ENCODE peak calls at places on chromosomes 13 and 19, in nine cellular contexts. T, N, W, C, I, U, F, Z and J are unnamed samples.

GRCh38 chr19:47003611-47003935 is 16.1 kb upstream of the NPAS1 start:
- DNase-seq in T (no peak), N (no peak), W (no peak), C (no peak), I (no peak), U (no peak), F (no peak), Z (no peak), J (no peak)

GRCh38 chr13:47287291-47287751 is 390.5 kb upstream of the HTR2A start:
- DNase-seq in T (no peak), N (no peak), W (no peak), C (no peak), I (no peak), U (no peak), F (peak; percentile 36), Z (no peak), J (no peak)

GRCh38 chr13:53200498-53201453 is 172.2 kb downstream of the OLFM4 start:
- DNase-seq in T (peak; percentile 65), N (no peak), W (peak; percentile 72), C (peak; percentile 89), I (no peak), U (peak; percentile 90), F (no peak), Z (no peak), J (no peak)

GRCh38 chr13:44906758-44907157 is 82.5 kb downstream of the NUFIP1 start:
- DNase-seq in T (peak; percentile 74), N (peak; percentile 62), W (peak; percentile 31), C (no peak), I (no peak), U (no peak), F (peak; percentile 91), Z (no peak), J (peak; percentile 72)

GRCh38 chr13:42239644-42240043 is 32.3 kb upstream of the AKAP11 start:
- DNase-seq in T (no peak), N (no peak), W (no peak), C (no peak), I (no peak), U (no peak), F (no peak), Z (no peak), J (no peak)

GRCh38 chr19:7772752-7773291 is 9.8 kb downstream of the CLEC4M start:
- DNase-seq in T (no peak), N (no peak), W (no peak), C (no peak), I (no peak), U (no peak), F (no peak), Z (no peak), J (no peak)

GRCh38 chr13:31891472-31891871 is 140.1 kb upstream of the FRY start:
- DNase-seq in T (no peak), N (no peak), W (no peak), C (no peak), I (no peak), U (no peak), F (peak; percentile 25), Z (no peak), J (no peak)

GRCh38 chr13:51856998-51857397 is 4.8 kb upstream of the CCDC70 start:
- DNase-seq in T (no peak), N (no peak), W (no peak), C (no peak), I (no peak), U (no peak), F (no peak), Z (no peak), J (no peak)

GRCh38 chr19:1068111-1069001 is 1.4 kb downstream of the ARHGAP45 start:
- DNase-seq in T (no peak), N (no peak), W (no peak), C (no peak), I (no peak), U (no peak), F (no peak), Z (no peak), J (no peak)

GRCh38 chr13:49996166-49996915 is 501 bp upstream of the TRIM13 start:
- DNase-seq in T (peak; percentile 97), N (peak; percentile 93), W (peak; percentile 92), C (peak; percentile 91), I (no peak), U (peak; percentile 92), F (peak; percentile 88), Z (peak; percentile 54), J (peak; percentile 91)

GRCh38 chr13:24341439-24341838 is 32.1 kb downstream of the C1QTNF9 start:
- DNase-seq in T (no peak), N (no peak), W (no peak), C (no peak), I (no peak), U (no peak), F (peak; percentile 21), Z (no peak), J (no peak)

GRCh38 chr19:2822846-2823245 is 3.2 kb downstream of the ZNF554 start:
- DNase-seq in T (no peak), N (no peak), W (no peak), C (no peak), I (no peak), U (no peak), F (no peak), Z (no peak), J (no peak)

GRCh38 chr19:36152061-36152885 is at the start of gene COX7A1:
- DNase-seq in T (peak; percentile 92), N (peak; percentile 74), W (peak; percentile 43), C (no peak), I (no peak), U (no peak), F (peak; percentile 61), Z (no peak), J (no peak)

DNA sequence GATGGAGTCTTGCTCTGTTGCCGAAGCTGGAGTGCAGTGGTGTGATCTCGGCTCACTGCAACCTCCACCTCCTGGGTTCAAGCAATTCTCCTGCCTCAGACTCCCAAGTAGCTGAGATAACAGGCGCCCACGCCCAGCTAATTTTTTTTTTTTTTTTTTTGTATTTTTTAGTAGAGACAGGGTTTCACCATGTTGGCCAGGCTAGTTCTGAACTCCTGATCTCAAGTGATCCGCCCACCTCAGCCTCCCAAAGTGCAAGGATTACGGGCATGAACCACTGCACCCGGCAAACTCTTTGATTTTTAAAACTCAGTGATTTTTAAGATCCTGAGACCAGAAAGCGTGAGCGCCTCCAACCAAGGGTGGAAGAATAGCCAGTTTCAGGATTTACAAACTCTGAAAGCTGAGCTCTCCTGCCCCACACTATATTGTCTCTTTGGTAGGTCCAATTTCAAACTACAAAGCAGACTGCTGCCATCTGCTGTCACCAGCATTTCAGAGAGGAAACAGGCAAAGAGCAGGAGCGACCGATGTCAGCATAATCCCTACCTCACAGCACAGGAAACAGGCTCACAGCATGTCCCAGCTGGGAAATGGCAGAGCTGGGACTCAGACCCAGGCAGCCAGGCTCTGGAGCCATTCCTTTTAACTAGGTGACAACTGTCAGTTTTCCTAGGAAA is 9.2 kb downstream of the NOSIP start:
- DNase-seq in T (no peak), N (no peak), W (no peak), C (peak; percentile 67), I (no peak), U (no peak), F (no peak), Z (no peak), J (no peak)
- TF ChIP-seq CTCF in T (no peak), N (no peak), W (no peak), C (peak; percentile 19), I (no peak), U (no peak), F (no peak), Z (no peak), J (no peak)

GRCh38 chr13:20526664-20527063 is 1.0 kb upstream of the CRYL1 start:
- DNase-seq in T (no peak), N (no peak), W (no peak), C (no peak), I (no peak), U (no peak), F (peak; percentile 32), Z (no peak), J (no peak)

GRCh38 chr13:20525144-20525600 is 485 bp downstream of the CRYL1 start:
- DNase-seq in T (peak; percentile 71), N (peak; percentile 23), W (peak; percentile 36), C (peak; percentile 61), I (no peak), U (peak; percentile 39), F (peak; percentile 12), Z (no peak), J (no peak)

GRCh38 chr13:20528451-20528850 is 2.8 kb upstream of the CRYL1 start:
- DNase-seq in T (no peak), N (no peak), W (no peak), C (no peak), I (no peak), U (no peak), F (peak; percentile 27), Z (no peak), J (no peak)

GRCh38 chr13:20521388-20521787 is 4.3 kb downstream of the CRYL1 start:
- DNase-seq in T (no peak), N (no peak), W (no peak), C (no peak), I (no peak), U (no peak), F (no peak), Z (no peak), J (no peak)

GRCh38 chr13:20525601-20526544 is at the start of gene CRYL1:
- DNase-seq in T (peak; percentile 88), N (peak; percentile 62), W (peak; percentile 70), C (peak; percentile 45), I (no peak), U (peak; percentile 45), F (peak; percentile 48), Z (peak; percentile 41), J (no peak)
- TF ChIP-seq CTCF in T (no peak), N (no peak), W (no peak), C (no peak), I (no peak), U (no peak), F (no peak), Z (no peak), J (no peak)

DNA sequence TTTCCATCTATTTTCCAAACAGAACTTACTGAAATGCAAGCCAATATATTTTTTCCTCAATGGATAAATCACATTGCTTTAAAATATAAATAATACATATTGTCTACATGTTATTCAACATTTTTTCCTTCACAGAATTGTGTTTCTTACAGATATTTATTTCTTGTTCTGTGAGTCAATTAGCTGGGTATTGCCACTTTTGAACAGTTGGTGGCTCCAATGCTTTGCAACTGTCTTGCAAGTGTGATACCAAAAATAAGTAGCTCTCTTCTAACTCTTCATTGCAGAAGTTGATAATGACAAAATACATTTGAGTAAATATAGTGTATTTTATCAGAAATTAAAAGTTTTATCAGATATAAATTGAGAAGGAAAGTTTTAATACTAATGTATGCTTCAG is 17.1 kb upstream of the GPC5 start:
- DNase-seq in T (no peak), N (no peak), W (no peak), C (no peak), I (no peak), U (no peak), F (peak; percentile 43), Z (no peak), J (no peak)
- TF ChIP-seq CTCF in T (peak; percentile 20), N (no peak), W (no peak), C (peak; percentile 56), I (peak; percentile 41), U (no peak), F (peak; percentile 31), Z (no peak), J (peak; percentile 14)

DNA sequence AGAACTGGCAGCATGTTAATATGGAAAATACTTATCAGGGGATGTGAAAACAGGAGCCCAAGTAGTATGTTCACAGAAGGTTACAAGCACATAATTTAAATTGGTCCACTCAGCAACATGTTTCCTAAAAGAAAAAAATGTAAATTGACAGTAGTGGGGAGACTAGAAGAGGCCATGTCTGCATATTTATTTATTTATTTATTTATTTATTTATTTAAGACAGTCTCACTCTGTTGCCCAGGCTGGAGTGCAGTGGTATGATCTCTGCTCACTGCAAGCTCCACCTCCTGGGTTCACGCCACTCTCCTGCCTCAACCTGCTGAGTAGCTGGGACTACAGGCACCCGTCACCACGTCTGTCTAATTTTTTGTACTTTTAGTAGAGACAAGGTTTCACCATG is 13.7 kb upstream of the ZNF8 start:
- DNase-seq in T (no peak), N (no peak), W (no peak), C (no peak), I (no peak), U (no peak), F (no peak), Z (no peak), J (no peak)
- TF ChIP-seq CTCF in T (no peak), N (no peak), W (no peak), C (no peak), I (no peak), U (no peak), F (no peak), Z (no peak), J (no peak)